ENCODE peak calls at places on chromosomes 3 and 15, in six cellular contexts. H is HAP-1; K is GM13976; G is activated T-cell treated with anti-CD3 and anti-CD28 coated beads, Interleukin-2, amount 50 U/mL, for 48 hours; P is psoas muscle; C is HTR-8/SVneo. I is an unnamed sample.

GRCh38 chr15:85582719-85583089 is 202.3 kb downstream of the AKAP13 start:
- DNase-seq in K (peak), H (no peak), P (peak), C (no peak), G (peak), I (peak)

GRCh38 chr3:190305406-190305805 is 16.8 kb downstream of the CLDN1 start:
- DNase-seq in P (no peak), C (no peak), K (no peak), G (no peak), H (no peak), I (no peak)

GRCh38 chr3:184513276-184514150 is 48.1 kb upstream of the EPHB3 start:
- DNase-seq in C (peak), P (peak), H (peak), K (peak), G (peak), I (peak)

GRCh38 chr3:69129531-69129930 is 7.1 kb upstream of the LMOD3 start:
- DNase-seq in K (no peak), C (no peak), H (no peak), G (no peak), P (no peak), I (no peak)

GRCh38 chr3:122406198-122406597 is 9.7 kb downstream of the WDR5B start:
- DNase-seq in H (no peak), P (no peak), G (peak), C (no peak), K (no peak), I (peak)

GRCh38 chr3:9067352-9067975 is 104.2 kb upstream of the RAD18 start:
- DNase-seq in G (peak), H (peak), C (peak), K (peak), P (no peak), I (peak)

GRCh38 chr15:64911317-64912186 is at the start of gene ANKDD1A:
- DNase-seq in P (peak), K (peak), G (peak), H (peak), C (peak), I (peak)

GRCh38 chr15:100202309-100202943 is 139.3 kb downstream of the ADAMTS17 start:
- DNase-seq in P (no peak), H (no peak), G (no peak), K (no peak), C (no peak), I (no peak)

GRCh38 chr15:34855893-34856292 is 60.5 kb upstream of the ACTC1 start:
- DNase-seq in H (no peak), P (no peak), C (no peak), K (no peak), G (no peak), I (no peak)

GRCh38 chr3:134476306-134476705 is 9.5 kb downstream of the ANAPC13 start:
- DNase-seq in K (no peak), G (no peak), C (no peak), H (no peak), P (no peak), I (no peak)

GRCh38 chr3:45515999-45516804 is 78.3 kb upstream of the LIMD1 start:
- DNase-seq in K (no peak), H (no peak), C (no peak), P (no peak), G (no peak), I (no peak)

GRCh38 chr15:64105113-64105704 is 9.4 kb downstream of the SNX1 start:
- DNase-seq in C (no peak), K (no peak), H (no peak), P (no peak), G (no peak), I (no peak)

GRCh38 chr3:136751259-136752045 is 726 bp downstream of the STAG1 start:
- DNase-seq in P (peak), C (peak), H (peak), G (peak), K (peak), I (peak)

GRCh38 chr15:58284293-58284692 is 146.1 kb downstream of the AQP9 start:
- DNase-seq in K (no peak), C (no peak), P (no peak), H (no peak), G (no peak), I (no peak)

GRCh38 chr3:38343797-38344594 is 2.6 kb upstream of the XYLB start:
- DNase-seq in K (no peak), P (no peak), H (no peak), C (no peak), G (no peak), I (no peak)

GRCh38 chr3:142088522-142088921 is 60.8 kb downstream of the TFDP2 start:
- DNase-seq in K (no peak), H (no peak), G (no peak), P (no peak), C (no peak), I (no peak)

GRCh38 chr3:171908731-171909130 is 65.6 kb downstream of the TMEM212 start:
- DNase-seq in G (no peak), C (no peak), H (no peak), K (no peak), P (no peak), I (no peak)

GRCh38 chr3:4270726-4271125 is 32.4 kb upstream of the SETMAR start:
- DNase-seq in H (no peak), C (no peak), K (peak), P (no peak), G (no peak), I (no peak)

GRCh38 chr3:106088270-106088669 is 219.5 kb upstream of the CBLB start:
- DNase-seq in K (no peak), C (no peak), G (no peak), H (no peak), P (no peak), I (no peak)

GRCh38 chr15:99057697-99058420 is 47.0 kb upstream of the SYNM start:
- DNase-seq in H (no peak), G (no peak), P (peak), C (no peak), K (peak), I (peak)

GRCh38 chr3:99410789-99411311 is 227.5 kb upstream of the COL8A1 start:
- DNase-seq in K (no peak), P (no peak), G (no peak), H (no peak), C (peak), I (peak)

GRCh38 chr3:123789760-123790159 is 94.4 kb downstream of the MYLK start:
- DNase-seq in C (peak), P (no peak), G (no peak), H (no peak), K (no peak), I (no peak)

GRCh38 chr3:71389911-71390573 is 193.5 kb downstream of the FOXP1 start:
- DNase-seq in C (no peak), G (peak), H (no peak), K (no peak), P (peak), I (no peak)

GRCh38 chr3:53813876-53814275 is 32.3 kb downstream of the CHDH start:
- DNase-seq in G (no peak), H (no peak), K (no peak), P (no peak), C (no peak), I (no peak)

GRCh38 chr3:181726351-181727121 is 14.8 kb downstream of the SOX2 start:
- DNase-seq in G (no peak), C (no peak), H (no peak), K (peak), P (no peak), I (no peak)

GRCh38 chr15:90840157-90840855 is 28.1 kb upstream of the FURIN start:
- DNase-seq in C (no peak), K (no peak), G (no peak), P (no peak), H (no peak), I (no peak)

GRCh38 chr3:36557708-36558100 is 177.4 kb downstream of the STAC start:
- DNase-seq in G (no peak), P (no peak), H (no peak), C (no peak), K (no peak), I (no peak)

GRCh38 chr15:55782901-55783300 is 39.9 kb upstream of the PRTG start:
- DNase-seq in H (no peak), C (no peak), G (no peak), K (no peak), P (no peak), I (no peak)

GRCh38 chr3:123640311-123641083 is 55.6 kb upstream of the HACD2 start:
- DNase-seq in H (no peak), P (no peak), K (no peak), G (no peak), C (no peak), I (no peak)

GRCh38 chr15:25182736-25183445 is 228.1 kb downstream of the SNRPN start:
- DNase-seq in G (no peak), K (no peak), C (no peak), P (peak), H (no peak), I (no peak)

GRCh38 chr15:87949214-87949933 is 307.2 kb downstream of the NTRK3 start:
- DNase-seq in P (no peak), G (no peak), C (no peak), K (no peak), H (no peak), I (no peak)

GRCh38 chr15:26773917-26774316 is 1.1 kb upstream of the GABRB3 start:
- DNase-seq in C (no peak), P (no peak), G (no peak), K (no peak), H (no peak), I (no peak)

GRCh38 chr15:60819860-60820259 is 340.9 kb upstream of the ICE2 start:
- DNase-seq in G (no peak), P (no peak), C (no peak), K (no peak), H (no peak), I (no peak)

GRCh38 chr3:127152676-127153505 is 40.0 kb upstream of the PRR23E start:
- DNase-seq in P (no peak), C (no peak), K (no peak), G (no peak), H (no peak), I (no peak)

GRCh38 chr3:124261301-124261700 is 269.4 kb upstream of the ROPN1 start:
- DNase-seq in C (no peak), K (no peak), G (no peak), H (no peak), P (no peak), I (no peak)

GRCh38 chr3:71547254-71548198 is 36.0 kb downstream of the FOXP1 start:
- DNase-seq in H (no peak), P (no peak), C (no peak), K (no peak), G (no peak), I (no peak)

GRCh38 chr3:25584011-25584789 is 80.5 kb downstream of the TOP2B start:
- DNase-seq in H (no peak), C (no peak), G (no peak), K (no peak), P (no peak), I (no peak)

GRCh38 chr3:9330166-9330703 is 32.6 kb upstream of the THUMPD3 start:
- DNase-seq in G (no peak), H (no peak), K (no peak), C (no peak), P (no peak), I (no peak)

I was measured in GM13977.